ENCODE peak calls at places on chromosomes 16 and 17, in seven cellular contexts. X is activated naive CD4-positive, alpha-beta T cell; F is ELR; L is GM12891; G is T-helper 1 cell; E is GM18507; W is psoas muscle. V is an unnamed sample.

GRCh38 chr17:35241520-35241919 is 1.4 kb upstream of the SLFN5 start:
- DNase-seq in E (no peak), F (no peak), G (no peak), W (no peak), L (no peak), X (no peak), V (no peak)

GRCh38 chr17:14901376-14901775 is 363.8 kb downstream of the PMP22 start:
- DNase-seq in W (no peak), F (no peak), E (no peak), X (no peak), L (no peak), G (no peak), V (no peak)

GRCh38 chr17:46977348-46977747 is 1.7 kb downstream of the RPRML start:
- DNase-seq in L (no peak), E (no peak), X (no peak), F (peak; percentile 84), W (no peak), G (no peak), V (peak; percentile 45)

GRCh38 chr17:82794781-82795505 is 43.1 kb downstream of the TBCD start:
- DNase-seq in W (no peak), E (no peak), F (no peak), X (no peak), L (no peak), G (no peak), V (no peak)

GRCh38 chr17:48726916-48727286 is 1.6 kb downstream of the HOXB13 start:
- DNase-seq in G (no peak), L (no peak), W (no peak), X (no peak), F (no peak), E (no peak), V (no peak)

GRCh38 chr17:63279498-63280230 is 166.4 kb downstream of the CYB561 start:
- DNase-seq in X (no peak), G (no peak), L (no peak), E (no peak), W (no peak), F (peak; percentile 89), V (peak; percentile 65)

GRCh38 chr17:5413682-5414081 is 5.8 kb downstream of the NUP88 start:
- DNase-seq in L (no peak), E (no peak), F (peak; percentile 93), W (no peak), G (no peak), X (no peak), V (peak; percentile 90)

GRCh38 chr16:18983565-18984424 is at the start of gene TMC7:
- DNase-seq in G (no peak), E (no peak), W (peak; percentile 71), X (no peak), L (peak; percentile 37), F (peak; percentile 87), V (peak; percentile 87)

GRCh38 chr17:16911141-16911937 is 60.6 kb downstream of the TNFRSF13B start:
- DNase-seq in W (no peak), F (no peak), E (no peak), G (no peak), L (no peak), X (no peak), V (no peak)

GRCh38 chr17:6894206-6894528 is 62.6 kb upstream of the TEKT1 start:
- DNase-seq in W (no peak), L (peak; percentile 32), E (no peak), G (no peak), X (no peak), F (peak; percentile 17), V (no peak)

GRCh38 chr17:79248843-79249242 is 174.2 kb downstream of the ENGASE start:
- DNase-seq in G (no peak), F (no peak), L (no peak), X (no peak), W (no peak), E (no peak), V (no peak)

GRCh38 chr16:73206306-73206705 is 158.4 kb upstream of the ZFHX3 start:
- DNase-seq in G (no peak), E (no peak), W (no peak), L (no peak), X (no peak), F (no peak), V (peak; percentile 30)

GRCh38 chr17:41367426-41368075 is 2.1 kb downstream of the KRT33B start:
- DNase-seq in E (no peak), F (peak; percentile 79), X (no peak), W (no peak), G (no peak), L (no peak), V (peak; percentile 93)

GRCh38 chr16:66007717-66008116 is 358.8 kb upstream of the CDH5 start:
- DNase-seq in W (no peak), F (peak; percentile 50), E (no peak), G (no peak), L (no peak), X (no peak), V (peak; percentile 79)

GRCh38 chr16:79714440-79714839 is 113.9 kb upstream of the MAF start:
- DNase-seq in L (no peak), X (no peak), G (no peak), F (no peak), E (no peak), W (no peak), V (no peak)

GRCh38 chr17:62819511-62820221 is 11.6 kb upstream of the MARCHF10 start:
- DNase-seq in G (no peak), F (peak; percentile 98), W (peak; percentile 62), E (no peak), X (no peak), L (no peak), V (peak; percentile 98)

GRCh38 chr17:27224526-27225315 is 69.2 kb upstream of the WSB1 start:
- DNase-seq in F (peak; percentile 70), L (no peak), W (no peak), X (no peak), G (no peak), E (no peak), V (peak; percentile 47)

GRCh38 chr16:87740909-87741424 is 24.8 kb downstream of the KLHDC4 start:
- DNase-seq in F (no peak), X (no peak), W (no peak), L (no peak), E (no peak), G (no peak), V (no peak)

GRCh38 chr17:8563981-8564602 is 66.4 kb downstream of the MYH10 start:
- DNase-seq in E (no peak), X (no peak), G (no peak), W (no peak), L (no peak), F (no peak), V (peak; percentile 18)

GRCh38 chr17:7208027-7208571 is 11.5 kb downstream of the DLG4 start:
- DNase-seq in F (no peak), G (no peak), W (no peak), L (no peak), X (no peak), E (no peak), V (no peak)

V was measured in EL.